ENCODE peak calls at places on chromosomes 11 and 22, in nine cellular contexts. Z is iris pigment epithelial cell; P is naive B cell; Q is cardiac fibroblast; C is HFF-Myc; V is activated B cell treated with CpG ODN at 0.5 μM for 24 hours; K is CD8-positive, alpha-beta memory T cell; X is NCI-H2081; G is Calu3. O is an unnamed sample.

GRCh38 chr22:26524870-26525269 is 12.6 kb upstream of the TFIP11 start:
- DNase-seq in Z (no peak), P (no peak), Q (no peak), C (no peak), V (no peak), K (no peak), X (no peak), G (no peak), O (no peak)

GRCh38 chr22:41949297-41949965 is 2.5 kb upstream of the CENPM start:
- DNase-seq in Z (no peak), P (no peak), Q (no peak), C (no peak), V (peak), K (no peak), X (no peak), G (no peak), O (peak)

GRCh38 chr22:23200896-23201295 is 20.6 kb downstream of the BCR start:
- DNase-seq in Z (no peak), P (no peak), Q (no peak), C (no peak), V (no peak), K (no peak), X (peak), G (no peak), O (no peak)

GRCh38 chr22:41074941-41075710 is 17.3 kb upstream of the EP300 start:
- DNase-seq in Z (no peak), P (no peak), Q (no peak), C (no peak), V (no peak), K (no peak), X (no peak), G (no peak), O (no peak)

GRCh38 chr22:44578516-44579230 is 80.6 kb upstream of the RTL6 start:
- DNase-seq in Z (no peak), P (no peak), Q (no peak), C (no peak), V (no peak), K (no peak), X (no peak), G (no peak), O (no peak)

GRCh38 chr11:69637601-69637955 is 3.4 kb upstream of the CCND1 start:
- DNase-seq in Z (no peak), P (no peak), Q (no peak), C (no peak), V (no peak), K (peak), X (no peak), G (no peak), O (no peak)

GRCh38 chr22:49533886-49534285 is 293.8 kb downstream of the BRD1 start:
- DNase-seq in Z (no peak), P (no peak), Q (no peak), C (no peak), V (no peak), K (no peak), X (no peak), G (no peak), O (no peak)

GRCh38 chr22:24996420-24996952 is 44.0 kb downstream of the KIAA1671 start:
- DNase-seq in Z (peak), P (no peak), Q (peak), C (no peak), V (no peak), K (no peak), X (peak), G (peak), O (no peak)

GRCh38 chr11:21105196-21105917 is 436.0 kb downstream of the NELL1 start:
- DNase-seq in Z (no peak), P (no peak), Q (no peak), C (no peak), V (no peak), K (no peak), X (no peak), G (no peak), O (no peak)

GRCh38 chr11:102780491-102780918 is at the start of gene MMP10:
- DNase-seq in Z (peak), P (no peak), Q (peak), C (peak), V (no peak), K (no peak), X (peak), G (no peak), O (no peak)

GRCh38 chr11:90135016-90135415 is 553 bp downstream of the NAALAD2 start:
- DNase-seq in Z (peak), P (no peak), Q (no peak), C (no peak), V (no peak), K (no peak), X (no peak), G (no peak), O (no peak)

GRCh38 chr11:7677801-7678201 is 4.5 kb upstream of the CYB5R2 start:
- DNase-seq in Z (peak), P (no peak), Q (peak), C (peak), V (no peak), K (no peak), X (no peak), G (no peak), O (no peak)

GRCh38 chr22:23397008-23397617 is 183.0 kb downstream of the IGLL1 start:
- DNase-seq in Z (no peak), P (no peak), Q (no peak), C (no peak), V (no peak), K (no peak), X (no peak), G (no peak), O (no peak)

GRCh38 chr11:117572129-117572528 is 224.9 kb downstream of the DSCAML1 start:
- DNase-seq in Z (no peak), P (no peak), Q (no peak), C (no peak), V (no peak), K (no peak), X (no peak), G (no peak), O (no peak)

GRCh38 chr11:32154275-32154674 is 63.4 kb downstream of the RCN1 start:
- DNase-seq in Z (peak), P (no peak), Q (peak), C (no peak), V (no peak), K (no peak), X (no peak), G (peak), O (no peak)

GRCh38 chr11:4643084-4643483 is 698 bp upstream of the OR51E1 start:
- DNase-seq in Z (no peak), P (no peak), Q (no peak), C (no peak), V (no peak), K (no peak), X (no peak), G (no peak), O (no peak)

GRCh38 chr11:469684-470667 is 19.9 kb downstream of the PTDSS2 start:
- DNase-seq in Z (peak), P (no peak), Q (peak), C (no peak), V (no peak), K (no peak), X (no peak), G (no peak), O (no peak)

GRCh38 chr11:125382211-125382807 is 113.8 kb downstream of the FEZ1 start:
- DNase-seq in Z (no peak), P (no peak), Q (no peak), C (no peak), V (no peak), K (no peak), X (no peak), G (peak), O (no peak)

GRCh38 chr11:66858186-66858938 is 1.5 kb downstream of the LRFN4 start:
- DNase-seq in Z (no peak), P (no peak), Q (no peak), C (no peak), V (no peak), K (no peak), X (no peak), G (no peak), O (no peak)

GRCh38 chr22:23070418-23071162 is at the start of gene GNAZ:
- DNase-seq in Z (no peak), P (peak), Q (no peak), C (no peak), V (peak), K (peak), X (no peak), G (no peak), O (peak)

GRCh38 chr11:44982496-44983062 is 31.9 kb upstream of the TP53I11 start:
- DNase-seq in Z (no peak), P (no peak), Q (no peak), C (no peak), V (peak), K (peak), X (no peak), G (no peak), O (no peak)

GRCh38 chr11:34426766-34427170 is 12.0 kb upstream of the CAT start:
- DNase-seq in Z (no peak), P (no peak), Q (peak), C (peak), V (no peak), K (no peak), X (no peak), G (no peak), O (no peak)

GRCh38 chr11:33692013-33692504 is 8.6 kb downstream of the C11orf91 start:
- DNase-seq in Z (peak), P (no peak), Q (peak), C (peak), V (no peak), K (no peak), X (peak), G (peak), O (no peak)

GRCh38 chr22:25146906-25147754 is 52.5 kb upstream of the CRYBB3 start:
- DNase-seq in Z (no peak), P (no peak), Q (no peak), C (no peak), V (no peak), K (no peak), X (no peak), G (no peak), O (no peak)

GRCh38 chr11:79419120-79419519 is 21.7 kb downstream of the TENM4 start:
- DNase-seq in Z (peak), P (no peak), Q (no peak), C (no peak), V (no peak), K (no peak), X (no peak), G (peak), O (no peak)

GRCh38 chr22:18076060-18076497 is 1.7 kb upstream of the PEX26 start:
- DNase-seq in Z (peak), P (peak), Q (peak), C (peak), V (no peak), K (no peak), X (peak), G (peak), O (no peak)

GRCh38 chr22:46071451-46072029 is 78.8 kb upstream of the PPARA start:
- DNase-seq in Z (peak), P (peak), Q (peak), C (no peak), V (peak), K (peak), X (peak), G (peak), O (peak)

GRCh38 chr22:22748297-22748743 is 103.9 kb downstream of the GGTLC2 start:
- DNase-seq in Z (peak), P (peak), Q (peak), C (no peak), V (no peak), K (peak), X (peak), G (peak), O (no peak)

GRCh38 chr22:25838960-25839741 is 97.2 kb downstream of the MYO18B start:
- DNase-seq in Z (no peak), P (no peak), Q (no peak), C (no peak), V (no peak), K (no peak), X (no peak), G (no peak), O (no peak)